ENCODE peak calls at places on chromosomes 5 and 9, in eight cellular contexts. Y is cardiac fibroblast; F is right atrium auricular region; U is kidney epithelial cell; H is transverse colon; M is Calu3; K is CD4-positive, alpha-beta T cell; D is GM12864. E is an unnamed sample.

GRCh38 chr9:131809941-131810344 is 70.1 kb upstream of the RAPGEF1 start:
- DNase-seq in U (no peak), Y (peak), F (no peak), K (no peak), M (no peak), D (no peak), H (no peak), E (peak)

GRCh38 chr9:34171753-34172535 is 6.9 kb upstream of the UBAP1 start:
- DNase-seq in D (peak), Y (no peak), M (no peak), H (peak), U (no peak), K (peak), F (no peak), E (no peak)

GRCh38 chr5:16777432-16777831 is 158.7 kb downstream of the MYO10 start:
- DNase-seq in D (no peak), H (no peak), U (no peak), Y (no peak), M (no peak), K (no peak), F (no peak), E (no peak)

GRCh38 chr9:115614931-115615401 is 497.0 kb upstream of the TNC start:
- DNase-seq in H (no peak), K (no peak), U (no peak), D (no peak), F (no peak), Y (no peak), M (no peak), E (no peak)

GRCh38 chr5:172117977-172118701 is 69.9 kb downstream of the STK10 start:
- DNase-seq in F (no peak), K (no peak), Y (no peak), U (no peak), H (no peak), D (no peak), M (no peak), E (no peak)

GRCh38 chr9:105445203-105445881 is 2.5 kb upstream of the FSD1L start:
- DNase-seq in M (no peak), K (no peak), Y (no peak), U (no peak), H (no peak), D (no peak), F (no peak), E (no peak)

GRCh38 chr5:107470007-107470582 is 200.6 kb downstream of the EFNA5 start:
- DNase-seq in D (no peak), M (no peak), H (no peak), Y (no peak), U (no peak), F (no peak), K (no peak), E (peak)

GRCh38 chr9:130043654-130044623 is 950 bp upstream of the FNBP1 start:
- DNase-seq in F (peak), K (no peak), M (no peak), D (no peak), H (peak), Y (peak), U (no peak), E (no peak)

GRCh38 chr5:149426931-149427330 is 47.8 kb upstream of the IL17B start:
- DNase-seq in K (no peak), F (no peak), M (no peak), U (no peak), H (no peak), Y (no peak), D (no peak), E (no peak)

GRCh38 chr5:134526483-134527155 is 1.1 kb downstream of the JADE2 start:
- DNase-seq in K (peak), F (peak), H (peak), M (peak), Y (no peak), U (no peak), D (no peak), E (no peak)

GRCh38 chr5:82570-82969 is 9.4 kb upstream of the PLEKHG4B start:
- DNase-seq in H (no peak), U (no peak), F (peak), K (no peak), D (no peak), M (no peak), Y (no peak), E (no peak)

GRCh38 chr5:180205936-180206335 is 3.1 kb downstream of the RASGEF1C start:
- DNase-seq in K (no peak), Y (no peak), F (no peak), D (no peak), U (no peak), H (no peak), M (no peak), E (no peak)

GRCh38 chr5:8097146-8097545 is 228.2 kb downstream of the MTRR start:
- DNase-seq in F (no peak), K (no peak), U (no peak), D (no peak), M (no peak), H (no peak), Y (no peak), E (no peak)

GRCh38 chr9:114988962-114989599 is 58.7 kb upstream of the TNFSF8 start:
- DNase-seq in D (no peak), Y (no peak), K (no peak), U (no peak), M (no peak), H (no peak), F (no peak), E (no peak)

GRCh38 chr9:137027369-137028012 is 546 bp downstream of the ABCA2 start:
- DNase-seq in U (no peak), M (no peak), F (no peak), D (no peak), H (no peak), K (no peak), Y (no peak), E (no peak)

GRCh38 chr9:132823370-132824144 is 54.5 kb downstream of the AK8 start:
- DNase-seq in F (no peak), Y (no peak), H (peak), U (no peak), D (no peak), M (no peak), K (no peak), E (no peak)
- TF ChIP-seq CTCF in F (no peak), Y (no peak), H (no peak), U (no peak), D (no peak), M (no peak), K (no peak), E (no peak)

DNA sequence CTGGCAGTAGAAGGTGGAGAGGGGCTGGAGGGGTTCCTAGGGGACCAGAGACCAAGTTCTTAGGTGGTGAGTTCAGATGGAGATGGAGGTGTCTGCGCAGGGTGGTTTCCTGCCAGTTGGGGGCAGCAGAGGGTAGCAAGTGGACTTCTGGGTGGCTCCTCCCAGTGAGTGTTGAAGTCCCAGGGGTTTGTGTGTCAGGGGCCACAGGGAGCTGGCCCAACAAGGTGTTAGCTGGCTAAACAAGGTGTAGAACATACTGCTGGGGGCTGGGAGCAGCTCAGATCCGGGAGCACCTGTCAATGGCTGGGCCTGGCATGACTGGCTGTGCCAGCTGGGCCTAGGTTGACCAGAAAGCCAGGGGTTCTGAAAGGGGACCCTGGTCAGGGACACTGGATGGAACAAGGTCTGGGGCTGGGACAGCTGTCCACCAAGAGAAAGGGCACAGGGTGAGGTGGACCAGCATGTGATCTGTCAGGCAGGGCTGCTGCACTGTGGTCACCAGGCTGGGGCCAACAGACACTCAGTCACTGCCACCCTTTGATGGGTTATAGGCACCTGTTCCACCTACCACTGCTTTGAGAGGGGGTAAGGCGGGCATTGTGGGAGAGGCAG is 35.6 kb downstream of the DAB2IP start:
- DNase-seq in H (peak), M (peak), U (no peak), Y (peak), K (peak), D (peak), F (peak), E (peak)
- TF ChIP-seq CTCF in H (peak), M (peak), U (peak), Y (peak), K (peak), D (peak), F (peak), E (peak)

GRCh38 chr9:120869726-120870125 is 7.3 kb downstream of the PHF19 start:
- DNase-seq in F (no peak), H (no peak), U (no peak), Y (no peak), M (no peak), D (no peak), K (no peak), E (no peak)

GRCh38 chr9:120868339-120868675 is 8.7 kb downstream of the PHF19 start:
- DNase-seq in H (no peak), D (no peak), K (no peak), Y (peak), F (no peak), U (no peak), M (no peak), E (no peak)

GRCh38 chr9:120869360-120869687 is 7.7 kb downstream of the PHF19 start:
- DNase-seq in Y (no peak), D (no peak), M (no peak), F (no peak), K (no peak), U (no peak), H (no peak), E (no peak)

GRCh38 chr9:120868676-120869359 is 8.2 kb downstream of the PHF19 start:
- DNase-seq in D (peak), K (peak), M (peak), U (peak), Y (peak), H (peak), F (peak), E (peak)

DNA sequence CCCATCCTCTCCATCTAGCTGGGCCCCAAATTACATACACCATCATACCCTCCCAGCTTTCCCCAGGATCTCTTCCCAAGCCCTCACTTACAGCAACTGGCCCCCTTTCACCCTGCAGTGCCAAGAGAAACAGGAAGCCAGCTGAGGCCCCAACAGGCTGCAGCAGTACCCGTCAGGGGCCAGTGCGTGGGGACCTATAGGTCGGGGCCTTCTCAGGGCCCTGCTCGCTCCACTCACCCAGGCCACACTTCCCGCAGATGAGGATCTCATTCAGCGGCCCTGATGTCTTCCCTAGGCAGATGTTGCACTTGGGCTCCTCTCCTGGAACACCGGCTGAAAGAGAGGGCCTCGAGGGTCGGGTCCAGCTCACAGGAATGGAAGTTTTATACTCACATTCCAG is 6.8 kb downstream of the PHF19 start:
- DNase-seq in Y (no peak), H (no peak), M (no peak), F (no peak), U (no peak), K (no peak), D (no peak), E (no peak)
- TF ChIP-seq CTCF in Y (no peak), H (no peak), M (no peak), F (no peak), U (no peak), K (no peak), D (no peak), E (no peak)

GRCh38 chr5:35089688-35090314 is 42.1 kb upstream of the AGXT2 start:
- DNase-seq in K (peak), U (peak), D (peak), F (no peak), M (peak), H (peak), Y (peak), E (peak)
- TF ChIP-seq CTCF in K (peak), U (peak), D (peak), F (peak), M (peak), H (peak), Y (peak), E (peak)

DNA sequence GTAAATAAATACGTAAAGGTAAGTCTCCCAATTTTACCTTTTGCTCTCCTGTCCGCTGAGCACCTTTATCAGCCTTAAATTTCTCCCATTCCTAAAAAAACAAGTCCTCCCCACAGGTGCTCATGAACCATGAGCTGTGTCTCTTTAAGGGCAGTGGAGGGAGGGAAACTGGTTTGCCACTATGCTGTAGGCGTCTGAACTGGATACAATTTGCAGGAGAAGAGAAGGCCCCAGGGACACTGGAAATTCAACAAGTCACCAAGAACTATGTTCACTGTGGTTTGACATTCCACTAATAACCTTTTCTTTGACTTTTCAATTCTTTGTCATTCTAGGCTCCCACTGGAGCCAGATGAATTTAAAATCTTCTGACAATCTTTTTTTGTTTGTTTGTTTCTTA is 72.2 kb downstream of the LHFPL2 start:
- DNase-seq in M (no peak), F (no peak), H (no peak), Y (no peak), K (no peak), D (no peak), U (no peak), E (no peak)
- TF ChIP-seq CTCF in M (no peak), F (no peak), H (no peak), Y (no peak), K (no peak), D (no peak), U (no peak), E (no peak)